ENCODE peak calls at places on chromosomes 12 and 14, in five cellular contexts. One of them, this sample, is unnamed.

GRCh38 chr14:34043627-34044372 is 92.9 kb upstream of the EGLN3 start:
- DNase-seq in mesothelial cell of epicardium: no peak
- DNase-seq in WERI-Rb-1: no peak
- DNase-seq in psoas muscle: no peak
- DNase-seq in Peyer's patch: no peak
- DNase-seq in this sample: no peak

GRCh38 chr14:36655963-36656768 is 5.5 kb upstream of the PAX9 start:
- DNase-seq in mesothelial cell of epicardium: no peak
- DNase-seq in WERI-Rb-1: no peak
- DNase-seq in psoas muscle: no peak
- DNase-seq in Peyer's patch: no peak
- DNase-seq in this sample: peak

GRCh38 chr12:21881950-21882349 is 59.3 kb downstream of the ABCC9 start:
- DNase-seq in mesothelial cell of epicardium: no peak
- DNase-seq in WERI-Rb-1: no peak
- DNase-seq in psoas muscle: no peak
- DNase-seq in Peyer's patch: no peak
- DNase-seq in this sample: no peak

GRCh38 chr14:58981840-58982239 is 206.6 kb upstream of the DAAM1 start:
- DNase-seq in mesothelial cell of epicardium: no peak
- DNase-seq in WERI-Rb-1: no peak
- DNase-seq in psoas muscle: no peak
- DNase-seq in Peyer's patch: no peak
- DNase-seq in this sample: no peak

GRCh38 chr12:94304012-94304411 is 155.6 kb downstream of the PLXNC1 start:
- DNase-seq in mesothelial cell of epicardium: no peak
- DNase-seq in WERI-Rb-1: no peak
- DNase-seq in psoas muscle: no peak
- DNase-seq in Peyer's patch: no peak
- DNase-seq in this sample: no peak

GRCh38 chr12:46609671-46610070 is 216.1 kb downstream of the SLC38A4 start:
- DNase-seq in mesothelial cell of epicardium: no peak
- DNase-seq in WERI-Rb-1: no peak
- DNase-seq in psoas muscle: no peak
- DNase-seq in Peyer's patch: no peak
- DNase-seq in this sample: no peak

GRCh38 chr12:70670948-70671347 is 33.7 kb upstream of the PTPRB start:
- DNase-seq in mesothelial cell of epicardium: no peak
- DNase-seq in WERI-Rb-1: no peak
- DNase-seq in psoas muscle: no peak
- DNase-seq in Peyer's patch: no peak
- DNase-seq in this sample: no peak

GRCh38 chr12:108634225-108634795 is 616 bp upstream of the SELPLG start:
- DNase-seq in mesothelial cell of epicardium: no peak
- DNase-seq in WERI-Rb-1: no peak
- DNase-seq in psoas muscle: no peak
- DNase-seq in Peyer's patch: peak
- DNase-seq in this sample: no peak

GRCh38 chr12:50017047-50017446 is 8.2 kb downstream of the RACGAP1 start:
- DNase-seq in mesothelial cell of epicardium: no peak
- DNase-seq in WERI-Rb-1: no peak
- DNase-seq in psoas muscle: no peak
- DNase-seq in Peyer's patch: no peak
- DNase-seq in this sample: no peak

GRCh38 chr12:108825205-108825950 is 32.0 kb downstream of the SSH1 start:
- DNase-seq in mesothelial cell of epicardium: no peak
- DNase-seq in WERI-Rb-1: no peak
- DNase-seq in psoas muscle: no peak
- DNase-seq in Peyer's patch: no peak
- DNase-seq in this sample: no peak

GRCh38 chr14:24065408-24065807 is 6.0 kb upstream of the CPNE6 start:
- DNase-seq in mesothelial cell of epicardium: no peak
- DNase-seq in WERI-Rb-1: no peak
- DNase-seq in psoas muscle: no peak
- DNase-seq in Peyer's patch: no peak
- DNase-seq in this sample: no peak

GRCh38 chr14:99725774-99726537 is 41.9 kb downstream of the CYP46A1 start:
- DNase-seq in mesothelial cell of epicardium: no peak
- DNase-seq in WERI-Rb-1: no peak
- DNase-seq in psoas muscle: no peak
- DNase-seq in Peyer's patch: no peak
- DNase-seq in this sample: no peak

GRCh38 chr14:100528962-100529560 is 58.2 kb downstream of the BEGAIN start:
- DNase-seq in mesothelial cell of epicardium: no peak
- DNase-seq in WERI-Rb-1: peak
- DNase-seq in psoas muscle: no peak
- DNase-seq in Peyer's patch: peak
- DNase-seq in this sample: peak

GRCh38 chr12:21276826-21277225 is 57.9 kb downstream of the SLCO1A2 start:
- DNase-seq in mesothelial cell of epicardium: no peak
- DNase-seq in WERI-Rb-1: no peak
- DNase-seq in psoas muscle: no peak
- DNase-seq in Peyer's patch: no peak
- DNase-seq in this sample: no peak

GRCh38 chr14:32524609-32525391 is 195.7 kb downstream of the AKAP6 start:
- DNase-seq in mesothelial cell of epicardium: no peak
- DNase-seq in WERI-Rb-1: no peak
- DNase-seq in psoas muscle: no peak
- DNase-seq in Peyer's patch: no peak
- DNase-seq in this sample: no peak

GRCh38 chr12:117674313-117674712 is 294.5 kb downstream of the KSR2 start:
- DNase-seq in mesothelial cell of epicardium: no peak
- DNase-seq in WERI-Rb-1: no peak
- DNase-seq in psoas muscle: no peak
- DNase-seq in Peyer's patch: no peak
- DNase-seq in this sample: no peak

GRCh38 chr12:117674763-117675162 is 294.0 kb downstream of the KSR2 start:
- DNase-seq in mesothelial cell of epicardium: no peak
- DNase-seq in WERI-Rb-1: no peak
- DNase-seq in psoas muscle: no peak
- DNase-seq in Peyer's patch: no peak
- DNase-seq in this sample: no peak

DNA sequence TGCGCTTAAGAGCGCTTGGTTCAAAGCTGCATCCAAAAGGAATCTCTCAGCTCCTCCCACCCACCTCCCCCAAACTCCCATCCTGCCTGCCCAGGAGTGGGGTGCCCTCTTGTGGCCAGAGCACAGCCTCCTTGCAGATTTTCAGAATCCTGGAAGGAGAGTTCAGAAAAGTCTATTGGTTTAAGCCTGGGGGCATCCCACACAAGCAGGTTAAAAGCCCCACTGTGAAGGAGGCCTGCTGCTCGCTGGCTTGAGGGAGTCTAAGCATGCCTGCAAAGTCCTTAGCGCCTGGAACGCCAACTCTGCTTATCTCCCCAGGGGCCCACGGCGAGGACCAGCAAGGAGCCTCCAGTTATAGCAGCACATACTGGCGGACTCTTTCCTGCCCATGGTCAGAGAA is 297.1 kb downstream of the KSR2 start:
- DNase-seq in mesothelial cell of epicardium: no peak
- DNase-seq in WERI-Rb-1: peak
- DNase-seq in psoas muscle: peak
- DNase-seq in Peyer's patch: no peak
- DNase-seq in this sample: no peak
- TF ChIP-seq CTCF in mesothelial cell of epicardium: no peak
- TF ChIP-seq CTCF in WERI-Rb-1: peak
- TF ChIP-seq CTCF in psoas muscle: peak
- TF ChIP-seq CTCF in Peyer's patch: no peak
- TF ChIP-seq CTCF in this sample: peak

DNA sequence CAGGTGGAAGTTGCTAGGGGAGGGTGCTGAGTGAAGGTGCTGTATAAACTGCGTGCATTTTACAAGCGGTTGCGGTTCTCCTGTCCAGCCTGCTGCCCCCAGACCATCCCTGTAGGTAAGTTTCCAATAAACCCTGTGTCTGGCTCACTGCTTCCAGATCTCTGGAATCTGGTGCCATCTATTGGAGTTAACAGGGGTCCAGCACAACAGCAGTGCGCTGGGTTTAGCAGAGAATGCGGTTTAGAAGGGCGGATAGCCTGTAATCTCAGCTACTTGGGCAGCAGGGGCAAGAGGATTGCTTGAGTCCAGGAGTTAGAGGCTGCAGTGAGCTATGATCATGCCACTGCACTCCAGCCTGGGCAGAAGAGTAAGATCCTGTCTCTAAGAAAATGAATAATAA is 4.9 kb downstream of the AACS start:
- DNase-seq in mesothelial cell of epicardium: no peak
- DNase-seq in WERI-Rb-1: peak
- DNase-seq in psoas muscle: no peak
- DNase-seq in Peyer's patch: no peak
- DNase-seq in this sample: no peak
- TF ChIP-seq CTCF in mesothelial cell of epicardium: no peak
- TF ChIP-seq CTCF in WERI-Rb-1: peak
- TF ChIP-seq CTCF in psoas muscle: no peak
- TF ChIP-seq CTCF in Peyer's patch: no peak
- TF ChIP-seq CTCF in this sample: no peak

DNA sequence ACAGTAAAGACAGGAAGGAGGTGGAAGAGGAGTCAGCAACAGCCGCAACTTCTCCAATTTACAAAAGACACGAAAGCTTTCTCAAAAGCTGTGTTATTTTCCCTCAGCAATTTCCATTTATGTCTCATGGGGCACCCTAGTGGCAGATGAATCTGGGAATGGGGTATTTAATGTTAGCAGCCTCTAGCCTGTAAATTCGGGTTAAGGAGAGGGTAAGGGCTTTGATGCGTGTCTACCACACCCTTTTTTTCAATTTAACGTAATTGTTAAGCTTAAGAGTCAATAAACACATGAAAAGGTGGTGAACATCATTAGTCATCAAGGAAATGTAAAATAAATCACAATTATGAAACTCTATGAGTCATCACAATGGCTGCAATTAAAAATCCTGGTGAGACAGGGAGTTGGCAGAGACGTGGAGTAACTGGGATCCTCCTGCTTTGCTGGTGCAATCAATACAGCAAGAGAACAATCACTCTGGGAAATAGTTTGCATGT is 986.4 kb downstream of the AACS start:
- DNase-seq in mesothelial cell of epicardium: no peak
- DNase-seq in WERI-Rb-1: no peak
- DNase-seq in psoas muscle: no peak
- DNase-seq in Peyer's patch: no peak
- DNase-seq in this sample: no peak
- TF ChIP-seq CTCF in mesothelial cell of epicardium: no peak
- TF ChIP-seq CTCF in WERI-Rb-1: no peak
- TF ChIP-seq CTCF in psoas muscle: no peak
- TF ChIP-seq CTCF in Peyer's patch: no peak
- TF ChIP-seq CTCF in this sample: no peak

GRCh38 chr14:69299286-69300035 is 39.5 kb downstream of the GALNT16 start:
- DNase-seq in mesothelial cell of epicardium: no peak
- DNase-seq in WERI-Rb-1: no peak
- DNase-seq in psoas muscle: no peak
- DNase-seq in Peyer's patch: no peak
- DNase-seq in this sample: peak
- TF ChIP-seq CTCF in mesothelial cell of epicardium: no peak
- TF ChIP-seq CTCF in WERI-Rb-1: peak
- TF ChIP-seq CTCF in psoas muscle: no peak
- TF ChIP-seq CTCF in Peyer's patch: no peak
- TF ChIP-seq CTCF in this sample: peak

GRCh38 chr14:89388853-89389252 is 28.2 kb downstream of the FOXN3 start:
- DNase-seq in mesothelial cell of epicardium: no peak
- DNase-seq in WERI-Rb-1: no peak
- DNase-seq in psoas muscle: no peak
- DNase-seq in Peyer's patch: no peak
- DNase-seq in this sample: no peak
- TF ChIP-seq CTCF in mesothelial cell of epicardium: no peak
- TF ChIP-seq CTCF in WERI-Rb-1: no peak
- TF ChIP-seq CTCF in psoas muscle: peak
- TF ChIP-seq CTCF in Peyer's patch: no peak
- TF ChIP-seq CTCF in this sample: no peak

DNA sequence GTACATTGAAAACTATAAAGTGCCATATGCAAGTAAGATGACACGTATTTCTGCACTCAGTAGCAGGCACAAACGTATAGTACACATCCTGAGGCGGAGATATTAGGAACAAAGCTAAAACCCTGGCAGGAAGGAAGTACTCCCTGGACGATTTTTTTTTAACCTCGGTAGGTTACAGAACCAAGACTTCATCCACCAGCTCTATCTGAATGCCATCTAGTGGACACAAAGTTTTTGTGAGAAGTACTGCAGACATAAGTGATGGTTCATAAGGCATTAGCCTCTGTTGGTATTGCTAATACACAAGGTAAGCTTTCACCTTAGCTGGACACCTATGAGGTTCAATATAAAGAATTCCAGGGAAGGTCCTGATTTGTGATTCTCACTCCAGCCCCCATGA is 83.0 kb upstream of the CCDC196 start:
- DNase-seq in mesothelial cell of epicardium: no peak
- DNase-seq in WERI-Rb-1: peak
- DNase-seq in psoas muscle: no peak
- DNase-seq in Peyer's patch: no peak
- DNase-seq in this sample: no peak
- TF ChIP-seq CTCF in mesothelial cell of epicardium: no peak
- TF ChIP-seq CTCF in WERI-Rb-1: peak
- TF ChIP-seq CTCF in psoas muscle: peak
- TF ChIP-seq CTCF in Peyer's patch: no peak
- TF ChIP-seq CTCF in this sample: peak

DNA sequence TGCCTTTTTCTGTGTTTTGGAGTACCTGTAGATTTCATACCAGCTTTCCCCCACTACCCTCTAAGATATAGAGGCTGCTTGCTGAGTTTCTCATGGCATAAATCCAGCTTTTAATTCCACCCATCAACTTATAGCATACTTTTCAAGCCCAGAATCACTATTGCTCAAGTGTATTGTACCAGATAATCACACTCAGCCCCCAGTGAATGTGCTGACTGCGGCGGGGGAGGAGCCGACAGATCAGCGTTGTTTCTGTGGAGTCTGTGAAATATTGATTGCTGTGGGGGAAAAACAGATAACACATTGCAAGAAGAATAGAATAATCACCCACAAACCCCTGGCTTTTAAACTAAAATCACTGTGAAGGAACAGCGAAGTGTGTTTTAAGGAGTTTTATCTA is 296.1 kb downstream of the TMEM132D start:
- DNase-seq in mesothelial cell of epicardium: no peak
- DNase-seq in WERI-Rb-1: no peak
- DNase-seq in psoas muscle: no peak
- DNase-seq in Peyer's patch: no peak
- DNase-seq in this sample: no peak
- TF ChIP-seq CTCF in mesothelial cell of epicardium: no peak
- TF ChIP-seq CTCF in WERI-Rb-1: no peak
- TF ChIP-seq CTCF in psoas muscle: no peak
- TF ChIP-seq CTCF in Peyer's patch: no peak
- TF ChIP-seq CTCF in this sample: no peak